ENCODE peak calls at places on chromosome 4, in four cellular contexts. One of them, this sample, is unnamed.
A peak's percentile ranks its signal among the peaks of the same experiment; 100 is the strongest.

GRCh38 chr4:78811034-78811433 is 34.9 kb downstream of the BMP2K start:
- DNase-seq in K562: no peak
- DNase-seq in GM12878: no peak
- DNase-seq in HepG2: no peak
- DNase-seq in this sample: no peak

GRCh38 chr4:181528570-181529184 is 714.5 kb upstream of the TENM3 start:
- DNase-seq in K562: peak; percentile 25
- DNase-seq in HepG2: peak; percentile 56
- DNase-seq in GM12878: peak; percentile 8
- DNase-seq in this sample: peak; percentile 55

GRCh38 chr4:25925486-25926201 is 11.6 kb downstream of the SMIM20 start:
- DNase-seq in HepG2: peak; percentile 36
- DNase-seq in GM12878: no peak
- DNase-seq in K562: peak; percentile 28
- DNase-seq in this sample: peak; percentile 49

GRCh38 chr4:82372874-82373815 is 646 bp downstream of the HNRNPD start:
- DNase-seq in HepG2: peak; percentile 69
- DNase-seq in GM12878: peak; percentile 32
- DNase-seq in K562: peak; percentile 66
- DNase-seq in this sample: peak; percentile 66

GRCh38 chr4:90025248-90025647 is 101.9 kb upstream of the CCSER1 start:
- DNase-seq in GM12878: no peak
- DNase-seq in HepG2: no peak
- DNase-seq in K562: no peak
- DNase-seq in this sample: no peak

GRCh38 chr4:64495948-64496347 is 86.7 kb upstream of the TECRL start:
- DNase-seq in HepG2: no peak
- DNase-seq in K562: no peak
- DNase-seq in GM12878: no peak
- DNase-seq in this sample: no peak

GRCh38 chr4:16686195-16686594 is 212.2 kb downstream of the LDB2 start:
- DNase-seq in GM12878: no peak
- DNase-seq in HepG2: no peak
- DNase-seq in K562: no peak
- DNase-seq in this sample: no peak

GRCh38 chr4:150067859-150068258 is 10.4 kb upstream of the DCLK2 start:
- DNase-seq in GM12878: no peak
- DNase-seq in K562: no peak
- DNase-seq in HepG2: no peak
- DNase-seq in this sample: no peak

GRCh38 chr4:183345261-183345660 is 23.0 kb upstream of the CLDN24 start:
- DNase-seq in GM12878: no peak
- DNase-seq in K562: no peak
- DNase-seq in HepG2: no peak
- DNase-seq in this sample: no peak

GRCh38 chr4:1579834-1580686 is 104.1 kb downstream of the FAM53A start:
- DNase-seq in K562: peak; percentile 92
- DNase-seq in GM12878: no peak
- DNase-seq in HepG2: peak; percentile 15
- DNase-seq in this sample: peak; percentile 97

GRCh38 chr4:120731561-120731960 is 191.0 kb downstream of the PRDM5 start:
- DNase-seq in K562: no peak
- DNase-seq in GM12878: no peak
- DNase-seq in HepG2: no peak
- DNase-seq in this sample: no peak

GRCh38 chr4:119559044-119559647 is 69.5 kb downstream of the PDE5A start:
- DNase-seq in K562: peak; percentile 7
- DNase-seq in HepG2: peak; percentile 39
- DNase-seq in GM12878: no peak
- DNase-seq in this sample: peak; percentile 20

GRCh38 chr4:81084029-81084428 is 53.5 kb downstream of the BMP3 start:
- DNase-seq in K562: no peak
- DNase-seq in HepG2: peak; percentile 10
- DNase-seq in GM12878: no peak
- DNase-seq in this sample: no peak

GRCh38 chr4:590313-590841 is 14.3 kb upstream of the TMEM271 start:
- DNase-seq in GM12878: no peak
- DNase-seq in HepG2: no peak
- DNase-seq in K562: no peak
- DNase-seq in this sample: no peak

GRCh38 chr4:57023104-57023503 is 44.4 kb downstream of the POLR2B start:
- DNase-seq in GM12878: no peak
- DNase-seq in HepG2: no peak
- DNase-seq in K562: no peak
- DNase-seq in this sample: no peak

GRCh38 chr4:37157403-37158167 is 87.0 kb upstream of the NWD2 start:
- DNase-seq in HepG2: no peak
- DNase-seq in K562: no peak
- DNase-seq in GM12878: no peak
- DNase-seq in this sample: no peak

GRCh38 chr4:101944649-101945048 is 154.1 kb downstream of the BANK1 start:
- DNase-seq in K562: no peak
- DNase-seq in HepG2: no peak
- DNase-seq in GM12878: no peak
- DNase-seq in this sample: no peak

GRCh38 chr4:143335979-143336827 is 473 bp upstream of the GAB1 start:
- DNase-seq in K562: peak; percentile 82
- DNase-seq in HepG2: peak; percentile 71
- DNase-seq in GM12878: no peak
- DNase-seq in this sample: peak; percentile 79

GRCh38 chr4:125231661-125232060 is 83.1 kb upstream of the FAT4 start:
- DNase-seq in GM12878: no peak
- DNase-seq in K562: no peak
- DNase-seq in HepG2: no peak
- DNase-seq in this sample: no peak

GRCh38 chr4:8763966-8764901 is 107.4 kb downstream of the HMX1 start:
- DNase-seq in HepG2: no peak
- DNase-seq in GM12878: no peak
- DNase-seq in K562: no peak
- DNase-seq in this sample: no peak

GRCh38 chr4:5970381-5971076 is 47.7 kb downstream of the C4orf50 start:
- DNase-seq in K562: no peak
- DNase-seq in GM12878: no peak
- DNase-seq in HepG2: no peak
- DNase-seq in this sample: no peak

GRCh38 chr4:25030283-25031076 is at the start of gene LGI2:
- DNase-seq in K562: peak; percentile 27
- DNase-seq in HepG2: no peak
- DNase-seq in GM12878: no peak
- DNase-seq in this sample: peak; percentile 51

GRCh38 chr4:98610926-98611325 is 47.5 kb downstream of the TSPAN5 start:
- DNase-seq in K562: no peak
- DNase-seq in HepG2: no peak
- DNase-seq in GM12878: no peak
- DNase-seq in this sample: no peak

GRCh38 chr4:130257271-130257670 is 1161.3 kb downstream of the C4orf33 start:
- DNase-seq in HepG2: no peak
- DNase-seq in K562: no peak
- DNase-seq in GM12878: no peak
- DNase-seq in this sample: no peak

GRCh38 chr4:87286970-87287369 is 35.7 kb downstream of the HSD17B13 start:
- DNase-seq in HepG2: no peak
- DNase-seq in GM12878: no peak
- DNase-seq in K562: no peak
- DNase-seq in this sample: no peak

GRCh38 chr4:183434264-183435045 is 10.0 kb upstream of the CDKN2AIP start:
- DNase-seq in HepG2: no peak
- DNase-seq in GM12878: no peak
- DNase-seq in K562: no peak
- DNase-seq in this sample: no peak

GRCh38 chr4:183201331-183201730 is 102.3 kb downstream of the WWC2 start:
- DNase-seq in K562: no peak
- DNase-seq in HepG2: no peak
- DNase-seq in GM12878: no peak
- DNase-seq in this sample: no peak

GRCh38 chr4:947491-947971 is 15.3 kb downstream of the TMEM175 start:
- DNase-seq in HepG2: no peak
- DNase-seq in GM12878: no peak
- DNase-seq in K562: no peak
- DNase-seq in this sample: no peak

GRCh38 chr4:28225005-28225404 is 1364.4 kb downstream of the STIM2 start:
- DNase-seq in GM12878: no peak
- DNase-seq in HepG2: no peak
- DNase-seq in K562: no peak
- DNase-seq in this sample: peak; percentile 6

GRCh38 chr4:7904942-7905341 is 34.7 kb downstream of the AFAP1 start:
- DNase-seq in GM12878: no peak
- DNase-seq in K562: no peak
- DNase-seq in HepG2: no peak
- DNase-seq in this sample: no peak

GRCh38 chr4:52852696-52853095 is 9.4 kb upstream of the RASL11B start:
- DNase-seq in GM12878: no peak
- DNase-seq in HepG2: no peak
- DNase-seq in K562: no peak
- DNase-seq in this sample: no peak
- TF ChIP-seq TARDBP in GM12878: no peak
- TF ChIP-seq TARDBP in HepG2: no peak
- TF ChIP-seq TARDBP in K562: no peak
- TF ChIP-seq TARDBP in this sample: no peak

GRCh38 chr4:77123403-77123802 is 33.6 kb upstream of the CCNG2 start:
- DNase-seq in K562: no peak
- DNase-seq in HepG2: no peak
- DNase-seq in GM12878: no peak
- DNase-seq in this sample: no peak

GRCh38 chr4:77120888-77121508 is 36.0 kb upstream of the CCNG2 start:
- DNase-seq in HepG2: peak; percentile 3
- DNase-seq in K562: no peak
- DNase-seq in GM12878: no peak
- DNase-seq in this sample: peak; percentile 14
- TF ChIP-seq TARDBP in HepG2: no peak
- TF ChIP-seq TARDBP in K562: no peak
- TF ChIP-seq TARDBP in GM12878: no peak
- TF ChIP-seq TARDBP in this sample: no peak

GRCh38 chr4:65623509-65623908 is 46.8 kb downstream of the EPHA5 start:
- DNase-seq in HepG2: no peak
- DNase-seq in K562: no peak
- DNase-seq in GM12878: no peak
- DNase-seq in this sample: no peak
- TF ChIP-seq TARDBP in HepG2: no peak
- TF ChIP-seq TARDBP in K562: no peak
- TF ChIP-seq TARDBP in GM12878: no peak
- TF ChIP-seq TARDBP in this sample: no peak

GRCh38 chr4:123444298-123444731 is 47.7 kb downstream of the SPRY1 start:
- DNase-seq in K562: peak; percentile 39
- DNase-seq in HepG2: peak; percentile 93
- DNase-seq in GM12878: peak; percentile 45
- DNase-seq in this sample: peak; percentile 21
- TF ChIP-seq TARDBP in K562: no peak
- TF ChIP-seq TARDBP in HepG2: peak; percentile 89
- TF ChIP-seq TARDBP in GM12878: no peak
- TF ChIP-seq TARDBP in this sample: no peak

GRCh38 chr4:139115226-139115625 is 61.8 kb downstream of the ELF2 start:
- DNase-seq in K562: no peak
- DNase-seq in GM12878: no peak
- DNase-seq in HepG2: no peak
- DNase-seq in this sample: no peak
- TF ChIP-seq TARDBP in K562: no peak
- TF ChIP-seq TARDBP in GM12878: no peak
- TF ChIP-seq TARDBP in HepG2: no peak
- TF ChIP-seq TARDBP in this sample: no peak

GRCh38 chr4:88297131-88297530 is 12.8 kb upstream of the PPM1K start:
- DNase-seq in HepG2: no peak
- DNase-seq in GM12878: no peak
- DNase-seq in K562: no peak
- DNase-seq in this sample: no peak
- TF ChIP-seq TARDBP in HepG2: no peak
- TF ChIP-seq TARDBP in GM12878: no peak
- TF ChIP-seq TARDBP in K562: no peak
- TF ChIP-seq TARDBP in this sample: no peak

GRCh38 chr4:154658680-154659402 is 46.4 kb upstream of the FGG start:
- DNase-seq in GM12878: no peak
- DNase-seq in K562: no peak
- DNase-seq in HepG2: peak; percentile 29
- DNase-seq in this sample: no peak

GRCh38 chr4:154660052-154660451 is 47.6 kb upstream of the FGG start:
- DNase-seq in HepG2: peak; percentile 96
- DNase-seq in K562: no peak
- DNase-seq in GM12878: no peak
- DNase-seq in this sample: no peak
- TF ChIP-seq TARDBP in HepG2: peak; percentile 45
- TF ChIP-seq TARDBP in K562: no peak
- TF ChIP-seq TARDBP in GM12878: no peak
- TF ChIP-seq TARDBP in this sample: no peak

DNA sequence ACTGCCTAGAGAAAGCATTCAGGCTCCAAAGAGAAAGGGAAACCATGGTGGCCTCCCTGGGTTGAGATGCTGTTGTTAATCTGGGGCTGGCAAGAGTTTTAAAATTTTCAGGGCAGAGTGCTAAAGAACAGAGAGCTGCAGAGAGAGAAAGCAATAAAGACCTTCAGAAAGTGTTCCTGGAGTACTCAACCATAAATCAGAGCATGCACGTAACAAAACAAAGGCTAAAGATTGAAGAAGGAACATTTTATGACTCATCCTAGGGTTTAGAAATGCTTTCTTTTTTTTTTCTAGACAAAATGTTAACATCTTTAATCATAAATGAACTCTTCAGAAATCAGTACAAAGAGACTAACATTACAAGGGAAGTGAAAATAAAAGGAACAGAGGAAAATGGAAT is 562.3 kb upstream of the NDST4 start:
- DNase-seq in GM12878: no peak
- DNase-seq in HepG2: no peak
- DNase-seq in K562: no peak
- DNase-seq in this sample: no peak
- TF ChIP-seq TARDBP in GM12878: no peak
- TF ChIP-seq TARDBP in HepG2: no peak
- TF ChIP-seq TARDBP in K562: no peak
- TF ChIP-seq TARDBP in this sample: no peak

GRCh38 chr4:127049506-127049905 is 583.3 kb upstream of the INTU start:
- DNase-seq in K562: no peak
- DNase-seq in HepG2: no peak
- DNase-seq in GM12878: no peak
- DNase-seq in this sample: no peak
- TF ChIP-seq TARDBP in K562: no peak
- TF ChIP-seq TARDBP in HepG2: no peak
- TF ChIP-seq TARDBP in GM12878: no peak
- TF ChIP-seq TARDBP in this sample: no peak

GRCh38 chr4:74420863-74421262 is 24.1 kb upstream of the AREG start:
- DNase-seq in K562: no peak
- DNase-seq in HepG2: no peak
- DNase-seq in GM12878: no peak
- DNase-seq in this sample: no peak
- TF ChIP-seq TARDBP in K562: no peak
- TF ChIP-seq TARDBP in HepG2: no peak
- TF ChIP-seq TARDBP in GM12878: no peak
- TF ChIP-seq TARDBP in this sample: no peak

This sample was measured in HEK293T.